ENCODE peak calls at places on chromosomes 11 and 22, in four cellular contexts. V is GM23248, Z is OCI-LY7, P is GM23338. S is an unnamed sample.

GRCh38 chr11:99670268-99670667 is 649.5 kb downstream of the CNTN5 start:
- DNase-seq in P (no peak), Z (no peak), V (no peak), S (no peak)

GRCh38 chr11:111046291-111046690 is 199.2 kb upstream of the POU2AF2 start:
- DNase-seq in Z (no peak), V (peak), P (no peak), S (no peak)

GRCh38 chr22:23874871-23875270 is 17.2 kb downstream of the SLC2A11 start:
- DNase-seq in Z (no peak), P (no peak), V (no peak), S (no peak)

GRCh38 chr11:19935507-19935906 is 222.9 kb downstream of the NAV2 start:
- DNase-seq in V (peak), P (peak), Z (no peak), S (no peak)

GRCh38 chr11:2196970-2197770 is 25.6 kb upstream of the TH start:
- DNase-seq in P (peak), V (peak), Z (peak), S (peak)

GRCh38 chr11:2085251-2086066 is 53.7 kb downstream of the IGF2 start:
- DNase-seq in V (no peak), P (no peak), Z (no peak), S (no peak)

GRCh38 chr22:39980635-39981034 is 14.1 kb upstream of the FAM83F start:
- DNase-seq in Z (no peak), P (no peak), V (no peak), S (no peak)

GRCh38 chr22:39177456-39177775 is 24.9 kb upstream of the CBX7 start:
- DNase-seq in Z (no peak), P (no peak), V (peak), S (no peak)

GRCh38 chr11:61777234-61778090 is 14.9 kb downstream of the TMEM258 start:
- DNase-seq in P (peak), V (peak), Z (no peak), S (no peak)

GRCh38 chr11:126166413-126166812 is 45.0 kb downstream of the RPUSD4 start:
- DNase-seq in Z (no peak), V (no peak), P (no peak), S (no peak)

GRCh38 chr11:134388590-134388989 is 23.5 kb downstream of the B3GAT1 start:
- DNase-seq in P (no peak), V (no peak), Z (no peak), S (no peak)

GRCh38 chr11:86916330-86916729 is 38.9 kb downstream of the FZD4 start:
- DNase-seq in P (no peak), Z (no peak), V (peak), S (no peak)

GRCh38 chr11:64916040-64916847 is 765 bp downstream of the ATG2A start:
- DNase-seq in Z (peak), P (peak), V (peak), S (peak)

GRCh38 chr11:69898123-69898522 is 78.9 kb upstream of the FGF3 start:
- DNase-seq in V (no peak), Z (no peak), P (no peak), S (no peak)

GRCh38 chr11:12754582-12755250 is 80.5 kb downstream of the TEAD1 start:
- DNase-seq in Z (no peak), P (no peak), V (no peak), S (no peak)

GRCh38 chr11:97570636-97571035 is 1180.8 kb downstream of the JRKL start:
- DNase-seq in P (no peak), Z (no peak), V (no peak), S (no peak)

GRCh38 chr11:108286369-108286768 is 63.5 kb downstream of the ATM start:
- DNase-seq in P (peak), Z (no peak), V (no peak), S (no peak)

GRCh38 chr11:18617688-18618340 is 16.3 kb downstream of the SPTY2D1 start:
- DNase-seq in Z (no peak), V (peak), P (no peak), S (no peak)

GRCh38 chr11:33263549-33263948 is 6.4 kb downstream of the HIPK3 start:
- DNase-seq in Z (no peak), P (no peak), V (peak), S (no peak)

GRCh38 chr11:117457031-117457785 is 129.6 kb downstream of the CEP164 start:
- DNase-seq in P (no peak), V (no peak), Z (no peak), S (no peak)

GRCh38 chr11:17898782-17899181 is 114.1 kb downstream of the SERGEF start:
- DNase-seq in Z (no peak), V (peak), P (peak), S (no peak)

GRCh38 chr11:88284306-88285057 is 53.1 kb downstream of the CTSC start:
- DNase-seq in Z (no peak), P (no peak), V (no peak), S (no peak)
- TF ChIP-seq EZH2phosphoT487 in Z (no peak), P (no peak), V (no peak), S (no peak)

DNA sequence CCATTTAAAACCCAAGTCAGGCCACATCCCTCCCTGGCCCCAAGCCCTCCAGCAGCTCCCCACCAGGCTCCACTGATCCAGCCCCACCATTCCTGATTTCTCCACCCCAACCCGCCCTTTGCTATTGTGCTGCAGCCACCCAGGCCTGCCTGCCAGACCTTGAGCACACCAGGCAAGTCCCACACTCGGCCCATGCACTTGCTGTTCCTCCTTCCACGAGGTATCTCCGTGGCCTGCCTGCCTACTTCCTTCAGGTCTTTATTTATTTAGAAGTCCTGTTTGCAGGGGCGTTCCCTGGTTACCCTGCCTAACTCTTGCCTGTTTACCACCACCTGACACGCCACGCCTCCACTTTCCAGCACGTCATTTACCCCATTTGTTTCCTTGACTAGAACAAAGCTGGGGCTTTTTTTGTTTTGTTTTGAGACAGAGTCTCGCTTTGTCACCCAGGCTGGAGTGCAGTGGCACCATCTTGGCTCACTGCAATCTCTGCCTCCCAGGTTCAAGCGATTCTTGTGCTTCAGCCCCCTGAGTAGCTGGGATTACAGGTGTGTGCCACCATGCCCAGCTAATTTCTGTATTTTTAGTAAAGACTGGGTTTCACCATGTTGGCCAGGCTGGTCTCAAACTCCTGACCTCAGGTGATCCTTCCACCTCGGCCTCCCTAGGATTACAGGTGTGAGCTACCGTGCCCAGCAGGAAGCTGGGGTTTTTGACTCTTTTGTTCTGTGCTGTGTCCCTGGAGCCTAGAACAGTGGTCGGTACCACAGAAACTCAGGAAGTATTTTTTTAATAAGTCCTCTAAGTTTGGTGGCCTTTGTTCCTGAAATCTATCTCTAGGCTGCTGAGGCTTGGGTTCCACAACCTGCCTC is 6.7 kb downstream of the CENPM start:
- DNase-seq in V (no peak), Z (peak), P (peak), S (no peak)
- H3K4me3 ChIP-seq in V (no peak), Z (peak), P (no peak), S (no peak)

GRCh38 chr11:123546515-123546914 is 107.9 kb downstream of the SCN3B start:
- DNase-seq in P (no peak), V (peak), Z (no peak), S (no peak)
- H3K4me2 ChIP-seq in P (no peak), V (peak), Z (no peak), S (no peak)

GRCh38 chr22:50544746-50545253 is 899 bp upstream of the KLHDC7B start:
- DNase-seq in V (no peak), Z (peak), P (no peak), S (peak)
- TF ChIP-seq EZH2phosphoT487 in V (no peak), Z (no peak), P (no peak), S (no peak)

S was measured in hepatocyte.